ENCODE peak calls at places on chromosomes 11 and 22, in six cellular contexts. One of them, this sample, is unnamed.

GRCh38 chr11:2912498-2912897 is 16.7 kb downstream of the PHLDA2 start:
- DNase-seq in omental fat pad: no peak
- DNase-seq in HT-29: peak; percentile 100
- DNase-seq in fibroblast of pulmonary artery: peak; percentile 65
- DNase-seq in NCI-H1105 treated with DMSO at 0.1 percent for 48 hours: no peak
- DNase-seq in anterior cingulate cortex: no peak
- DNase-seq in this sample: peak; percentile 43

GRCh38 chr22:20581503-20582170 is 74.2 kb downstream of the MED15 start:
- DNase-seq in omental fat pad: no peak
- DNase-seq in HT-29: no peak
- DNase-seq in fibroblast of pulmonary artery: no peak
- DNase-seq in NCI-H1105 treated with DMSO at 0.1 percent for 48 hours: no peak
- DNase-seq in anterior cingulate cortex: no peak
- DNase-seq in this sample: no peak

GRCh38 chr22:32836286-32836859 is 34.9 kb downstream of the TIMP3 start:
- DNase-seq in omental fat pad: no peak
- DNase-seq in HT-29: peak; percentile 39
- DNase-seq in fibroblast of pulmonary artery: peak; percentile 38
- DNase-seq in NCI-H1105 treated with DMSO at 0.1 percent for 48 hours: peak; percentile 6
- DNase-seq in anterior cingulate cortex: no peak
- DNase-seq in this sample: peak; percentile 17

GRCh38 chr11:86380295-86380694 is 5.6 kb downstream of the CCDC81 start:
- DNase-seq in omental fat pad: no peak
- DNase-seq in HT-29: no peak
- DNase-seq in fibroblast of pulmonary artery: no peak
- DNase-seq in NCI-H1105 treated with DMSO at 0.1 percent for 48 hours: no peak
- DNase-seq in anterior cingulate cortex: no peak
- DNase-seq in this sample: no peak

GRCh38 chr11:46242961-46243795 is 34.3 kb upstream of the CREB3L1 start:
- DNase-seq in omental fat pad: peak; percentile 73
- DNase-seq in HT-29: peak; percentile 96
- DNase-seq in fibroblast of pulmonary artery: peak; percentile 96
- DNase-seq in NCI-H1105 treated with DMSO at 0.1 percent for 48 hours: peak; percentile 86
- DNase-seq in anterior cingulate cortex: peak; percentile 74
- DNase-seq in this sample: peak; percentile 67

GRCh38 chr11:6411594-6412031 is 7.3 kb downstream of the APBB1 start:
- DNase-seq in omental fat pad: no peak
- DNase-seq in HT-29: no peak
- DNase-seq in fibroblast of pulmonary artery: no peak
- DNase-seq in NCI-H1105 treated with DMSO at 0.1 percent for 48 hours: no peak
- DNase-seq in anterior cingulate cortex: peak; percentile 85
- DNase-seq in this sample: no peak

GRCh38 chr11:35295751-35296150 is 123.6 kb downstream of the SLC1A2 start:
- DNase-seq in omental fat pad: no peak
- DNase-seq in HT-29: no peak
- DNase-seq in fibroblast of pulmonary artery: no peak
- DNase-seq in NCI-H1105 treated with DMSO at 0.1 percent for 48 hours: no peak
- DNase-seq in anterior cingulate cortex: no peak
- DNase-seq in this sample: no peak

GRCh38 chr11:120089036-120090001 is 48.6 kb downstream of the TRIM29 start:
- DNase-seq in omental fat pad: no peak
- DNase-seq in HT-29: no peak
- DNase-seq in fibroblast of pulmonary artery: no peak
- DNase-seq in NCI-H1105 treated with DMSO at 0.1 percent for 48 hours: no peak
- DNase-seq in anterior cingulate cortex: peak; percentile 49
- DNase-seq in this sample: no peak

GRCh38 chr11:126585388-126586302 is 230.2 kb downstream of the ST3GAL4 start:
- DNase-seq in omental fat pad: peak; percentile 49
- DNase-seq in HT-29: peak; percentile 76
- DNase-seq in fibroblast of pulmonary artery: peak; percentile 97
- DNase-seq in NCI-H1105 treated with DMSO at 0.1 percent for 48 hours: peak; percentile 97
- DNase-seq in anterior cingulate cortex: no peak
- DNase-seq in this sample: peak; percentile 99

GRCh38 chr22:46465348-46465725 is 72.1 kb downstream of the CELSR1 start:
- DNase-seq in omental fat pad: no peak
- DNase-seq in HT-29: no peak
- DNase-seq in fibroblast of pulmonary artery: no peak
- DNase-seq in NCI-H1105 treated with DMSO at 0.1 percent for 48 hours: no peak
- DNase-seq in anterior cingulate cortex: no peak
- DNase-seq in this sample: no peak

GRCh38 chr22:20864186-20864908 is 5.5 kb downstream of the SNAP29 start:
- DNase-seq in omental fat pad: no peak
- DNase-seq in HT-29: no peak
- DNase-seq in fibroblast of pulmonary artery: peak; percentile 48
- DNase-seq in NCI-H1105 treated with DMSO at 0.1 percent for 48 hours: no peak
- DNase-seq in anterior cingulate cortex: no peak
- DNase-seq in this sample: no peak

GRCh38 chr11:9528573-9529332 is 44.7 kb upstream of the WEE1 start:
- DNase-seq in omental fat pad: no peak
- DNase-seq in HT-29: peak; percentile 30
- DNase-seq in fibroblast of pulmonary artery: no peak
- DNase-seq in NCI-H1105 treated with DMSO at 0.1 percent for 48 hours: no peak
- DNase-seq in anterior cingulate cortex: no peak
- DNase-seq in this sample: no peak

GRCh38 chr11:131498631-131499053 is 128.2 kb downstream of the NTM start:
- DNase-seq in omental fat pad: no peak
- DNase-seq in HT-29: no peak
- DNase-seq in fibroblast of pulmonary artery: no peak
- DNase-seq in NCI-H1105 treated with DMSO at 0.1 percent for 48 hours: no peak
- DNase-seq in anterior cingulate cortex: peak; percentile 50
- DNase-seq in this sample: no peak

GRCh38 chr11:64602466-64603070 is 11.5 kb downstream of the SLC22A12 start:
- DNase-seq in omental fat pad: no peak
- DNase-seq in HT-29: no peak
- DNase-seq in fibroblast of pulmonary artery: no peak
- DNase-seq in NCI-H1105 treated with DMSO at 0.1 percent for 48 hours: no peak
- DNase-seq in anterior cingulate cortex: no peak
- DNase-seq in this sample: no peak